ENCODE peak calls at places on chromosome X, in nine cellular contexts. One of them, this sample, is unnamed.

GRCh38 chrX:129013574-129013973 is 509.7 kb downstream of the SMARCA1 start:
- DNase-seq in OCI-LY7: peak; percentile 40
- DNase-seq in GM23338: peak; percentile 51
- DNase-seq in HL-60: no peak
- DNase-seq in lower lobe of right lung: no peak
- DNase-seq in adrenal gland: no peak
- DNase-seq in fibroblast of mammary gland: no peak
- DNase-seq in IMR-90: no peak
- DNase-seq in AG09309: no peak
- DNase-seq in this sample: peak; percentile 8

GRCh38 chrX:80879143-80879542 is 69.5 kb upstream of the BRWD3 start:
- DNase-seq in OCI-LY7: no peak
- DNase-seq in GM23338: no peak
- DNase-seq in HL-60: peak; percentile 6
- DNase-seq in lower lobe of right lung: no peak
- DNase-seq in adrenal gland: no peak
- DNase-seq in fibroblast of mammary gland: no peak
- DNase-seq in IMR-90: no peak
- DNase-seq in AG09309: no peak
- DNase-seq in this sample: no peak

GRCh38 chrX:7084841-7085240 is 62.7 kb upstream of the STS start:
- DNase-seq in OCI-LY7: peak; percentile 34
- DNase-seq in GM23338: no peak
- DNase-seq in HL-60: no peak
- DNase-seq in lower lobe of right lung: no peak
- DNase-seq in adrenal gland: no peak
- DNase-seq in fibroblast of mammary gland: no peak
- DNase-seq in IMR-90: no peak
- DNase-seq in AG09309: no peak
- DNase-seq in this sample: no peak

GRCh38 chrX:106692425-106693075 is 34.0 kb upstream of the RNF128 start:
- DNase-seq in OCI-LY7: no peak
- DNase-seq in GM23338: no peak
- DNase-seq in HL-60: no peak
- DNase-seq in lower lobe of right lung: no peak
- DNase-seq in adrenal gland: no peak
- DNase-seq in fibroblast of mammary gland: no peak
- DNase-seq in IMR-90: no peak
- DNase-seq in AG09309: no peak
- DNase-seq in this sample: no peak

GRCh38 chrX:107154787-107155620 is 36.4 kb upstream of the RBM41 start:
- DNase-seq in OCI-LY7: no peak
- DNase-seq in GM23338: no peak
- DNase-seq in HL-60: no peak
- DNase-seq in lower lobe of right lung: no peak
- DNase-seq in adrenal gland: no peak
- DNase-seq in fibroblast of mammary gland: peak; percentile 59
- DNase-seq in IMR-90: peak; percentile 9
- DNase-seq in AG09309: no peak
- DNase-seq in this sample: no peak

GRCh38 chrX:17828156-17828555 is 32.9 kb downstream of the RAI2 start:
- DNase-seq in OCI-LY7: no peak
- DNase-seq in GM23338: no peak
- DNase-seq in HL-60: no peak
- DNase-seq in lower lobe of right lung: no peak
- DNase-seq in adrenal gland: no peak
- DNase-seq in fibroblast of mammary gland: no peak
- DNase-seq in IMR-90: no peak
- DNase-seq in AG09309: no peak
- DNase-seq in this sample: no peak

GRCh38 chrX:384861-385260 is 1.8 kb downstream of the PPP2R3B start:
- DNase-seq in OCI-LY7: no peak
- DNase-seq in GM23338: no peak
- DNase-seq in HL-60: no peak
- DNase-seq in lower lobe of right lung: no peak
- DNase-seq in adrenal gland: no peak
- DNase-seq in fibroblast of mammary gland: no peak
- DNase-seq in IMR-90: no peak
- DNase-seq in AG09309: no peak
- DNase-seq in this sample: no peak

GRCh38 chrX:9133426-9133825 is 99.5 kb upstream of the FAM9B start:
- DNase-seq in OCI-LY7: no peak
- DNase-seq in GM23338: no peak
- DNase-seq in HL-60: no peak
- DNase-seq in lower lobe of right lung: no peak
- DNase-seq in adrenal gland: no peak
- DNase-seq in fibroblast of mammary gland: peak; percentile 45
- DNase-seq in IMR-90: peak; percentile 64
- DNase-seq in AG09309: no peak
- DNase-seq in this sample: no peak

GRCh38 chrX:138886769-138887168 is 175.3 kb upstream of the FGF13 start:
- DNase-seq in OCI-LY7: no peak
- DNase-seq in GM23338: no peak
- DNase-seq in HL-60: no peak
- DNase-seq in lower lobe of right lung: no peak
- DNase-seq in adrenal gland: no peak
- DNase-seq in fibroblast of mammary gland: peak; percentile 47
- DNase-seq in IMR-90: no peak
- DNase-seq in AG09309: no peak
- DNase-seq in this sample: no peak

GRCh38 chrX:75673468-75673867 is 111.6 kb downstream of the MAGEE2 start:
- DNase-seq in OCI-LY7: no peak
- DNase-seq in GM23338: no peak
- DNase-seq in HL-60: no peak
- DNase-seq in lower lobe of right lung: peak; percentile 54
- DNase-seq in adrenal gland: no peak
- DNase-seq in fibroblast of mammary gland: no peak
- DNase-seq in IMR-90: no peak
- DNase-seq in AG09309: no peak
- DNase-seq in this sample: no peak

GRCh38 chrX:115642895-115643530 is 82.0 kb downstream of the PLS3 start:
- DNase-seq in OCI-LY7: peak; percentile 14
- DNase-seq in GM23338: peak; percentile 34
- DNase-seq in HL-60: peak; percentile 35
- DNase-seq in lower lobe of right lung: no peak
- DNase-seq in adrenal gland: no peak
- DNase-seq in fibroblast of mammary gland: peak; percentile 84
- DNase-seq in IMR-90: peak; percentile 77
- DNase-seq in AG09309: peak; percentile 48
- DNase-seq in this sample: peak; percentile 27

GRCh38 chrX:154374361-154375155 is at the start of gene FLNA:
- DNase-seq in OCI-LY7: no peak
- DNase-seq in GM23338: peak; percentile 69
- DNase-seq in HL-60: no peak
- DNase-seq in lower lobe of right lung: no peak
- DNase-seq in adrenal gland: no peak
- DNase-seq in fibroblast of mammary gland: no peak
- DNase-seq in IMR-90: no peak
- DNase-seq in AG09309: no peak
- DNase-seq in this sample: peak; percentile 80

GRCh38 chrX:105975382-105975781 is 63.1 kb downstream of the SERPINA7 start:
- DNase-seq in OCI-LY7: no peak
- DNase-seq in GM23338: peak; percentile 23
- DNase-seq in HL-60: no peak
- DNase-seq in lower lobe of right lung: no peak
- DNase-seq in adrenal gland: no peak
- DNase-seq in fibroblast of mammary gland: peak; percentile 14
- DNase-seq in IMR-90: peak; percentile 1
- DNase-seq in AG09309: no peak
- DNase-seq in this sample: no peak

GRCh38 chrX:47497274-47497673 is 14.3 kb upstream of the ZNF41 start:
- DNase-seq in OCI-LY7: peak; percentile 23
- DNase-seq in GM23338: no peak
- DNase-seq in HL-60: no peak
- DNase-seq in lower lobe of right lung: no peak
- DNase-seq in adrenal gland: no peak
- DNase-seq in fibroblast of mammary gland: peak; percentile 51
- DNase-seq in IMR-90: peak; percentile 38
- DNase-seq in AG09309: no peak
- DNase-seq in this sample: no peak

GRCh38 chrX:20593402-20593801 is 326.7 kb upstream of the RPS6KA3 start:
- DNase-seq in OCI-LY7: no peak
- DNase-seq in GM23338: no peak
- DNase-seq in HL-60: no peak
- DNase-seq in lower lobe of right lung: no peak
- DNase-seq in adrenal gland: no peak
- DNase-seq in fibroblast of mammary gland: no peak
- DNase-seq in IMR-90: no peak
- DNase-seq in AG09309: no peak
- DNase-seq in this sample: no peak

GRCh38 chrX:53001958-53002357 is 43.6 kb upstream of the FAM156A start:
- DNase-seq in OCI-LY7: no peak
- DNase-seq in GM23338: no peak
- DNase-seq in HL-60: no peak
- DNase-seq in lower lobe of right lung: no peak
- DNase-seq in adrenal gland: no peak
- DNase-seq in fibroblast of mammary gland: no peak
- DNase-seq in IMR-90: no peak
- DNase-seq in AG09309: no peak
- DNase-seq in this sample: no peak

GRCh38 chrX:22628275-22628674 is 355.6 kb downstream of the CBLL2 start:
- DNase-seq in OCI-LY7: no peak
- DNase-seq in GM23338: no peak
- DNase-seq in HL-60: no peak
- DNase-seq in lower lobe of right lung: no peak
- DNase-seq in adrenal gland: no peak
- DNase-seq in fibroblast of mammary gland: no peak
- DNase-seq in IMR-90: no peak
- DNase-seq in AG09309: no peak
- DNase-seq in this sample: no peak

GRCh38 chrX:13110427-13111324 is 66.3 kb upstream of the FAM9C start:
- DNase-seq in OCI-LY7: no peak
- DNase-seq in GM23338: peak; percentile 6
- DNase-seq in HL-60: no peak
- DNase-seq in lower lobe of right lung: no peak
- DNase-seq in adrenal gland: peak; percentile 77
- DNase-seq in fibroblast of mammary gland: peak; percentile 95
- DNase-seq in IMR-90: peak; percentile 92
- DNase-seq in AG09309: peak; percentile 92
- DNase-seq in this sample: no peak

GRCh38 chrX:10939384-10939783 is 171.7 kb upstream of the HCCS start:
- DNase-seq in OCI-LY7: no peak
- DNase-seq in GM23338: no peak
- DNase-seq in HL-60: no peak
- DNase-seq in lower lobe of right lung: no peak
- DNase-seq in adrenal gland: no peak
- DNase-seq in fibroblast of mammary gland: no peak
- DNase-seq in IMR-90: peak; percentile 16
- DNase-seq in AG09309: no peak
- DNase-seq in this sample: no peak

GRCh38 chrX:131289527-131289926 is 421 bp upstream of the IGSF1 start:
- DNase-seq in OCI-LY7: no peak
- DNase-seq in GM23338: no peak
- DNase-seq in HL-60: no peak
- DNase-seq in lower lobe of right lung: no peak
- DNase-seq in adrenal gland: no peak
- DNase-seq in fibroblast of mammary gland: no peak
- DNase-seq in IMR-90: no peak
- DNase-seq in AG09309: no peak
- DNase-seq in this sample: no peak
- H3K4me3 ChIP-seq in OCI-LY7: no peak overlapping the region
- H3K4me3 ChIP-seq in GM23338: peak overlapping the region; percentile 69
- H3K4me3 ChIP-seq in HL-60: no peak overlapping the region
- H3K4me3 ChIP-seq in lower lobe of right lung: no peak overlapping the region
- H3K4me3 ChIP-seq in adrenal gland: no peak overlapping the region
- H3K4me3 ChIP-seq in fibroblast of mammary gland: no peak overlapping the region
- H3K4me3 ChIP-seq in IMR-90: no peak overlapping the region
- H3K4me3 ChIP-seq in AG09309: no peak overlapping the region
- H3K4me3 ChIP-seq in this sample: no peak overlapping the region

DNA sequence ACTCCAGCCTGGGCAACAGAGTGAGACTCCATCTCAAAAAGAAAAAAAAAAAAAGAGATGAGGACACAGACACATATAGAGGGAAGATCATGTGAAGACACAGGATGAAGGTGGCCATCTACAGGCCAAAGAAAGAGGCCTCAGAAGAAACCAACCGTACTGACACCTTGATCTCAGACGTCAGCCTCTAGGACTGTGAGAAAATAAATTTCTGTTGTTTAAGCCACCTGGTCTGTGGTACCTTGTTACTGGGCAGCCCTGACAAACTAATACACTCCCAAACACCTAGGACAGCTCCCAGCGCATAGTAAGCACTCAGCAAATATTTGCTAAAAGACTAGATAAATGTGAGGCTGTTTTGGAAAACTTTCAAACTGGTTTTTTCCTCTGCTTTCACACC is 59.2 kb upstream of the SMIM10 start:
- DNase-seq in OCI-LY7: peak; percentile 9
- DNase-seq in GM23338: no peak
- DNase-seq in HL-60: no peak
- DNase-seq in lower lobe of right lung: no peak
- DNase-seq in adrenal gland: no peak
- DNase-seq in fibroblast of mammary gland: no peak
- DNase-seq in IMR-90: no peak
- DNase-seq in AG09309: no peak
- DNase-seq in this sample: no peak
- TF ChIP-seq CTCF in OCI-LY7: peak; percentile 31
- TF ChIP-seq CTCF in GM23338: no peak
- TF ChIP-seq CTCF in HL-60: no peak
- TF ChIP-seq CTCF in lower lobe of right lung: no peak
- TF ChIP-seq CTCF in adrenal gland: no peak
- TF ChIP-seq CTCF in fibroblast of mammary gland: no peak
- TF ChIP-seq CTCF in IMR-90: no peak
- TF ChIP-seq CTCF in AG09309: no peak
- TF ChIP-seq CTCF in this sample: peak; percentile 11

DNA sequence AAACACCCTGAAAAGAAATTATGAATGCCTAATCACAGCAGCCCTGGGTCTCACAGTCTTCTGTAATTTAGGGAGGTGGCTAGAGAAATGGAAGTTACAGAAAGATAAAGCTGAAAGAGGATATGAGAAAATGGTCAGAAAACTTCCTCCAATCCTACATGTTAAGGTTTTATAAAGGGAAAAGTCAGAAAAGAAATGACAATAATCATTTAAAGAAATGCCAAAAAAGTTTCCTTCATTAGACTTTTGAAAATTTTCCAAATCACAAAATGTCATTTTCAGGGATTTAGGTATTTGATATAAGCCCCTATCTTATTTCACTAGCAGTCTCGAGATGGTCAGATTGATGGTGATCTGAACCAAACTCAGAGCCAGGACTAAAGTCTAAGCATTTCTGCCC is 276.2 kb downstream of the CHIC1 start:
- DNase-seq in OCI-LY7: no peak
- DNase-seq in GM23338: no peak
- DNase-seq in HL-60: no peak
- DNase-seq in lower lobe of right lung: no peak
- DNase-seq in adrenal gland: no peak
- DNase-seq in fibroblast of mammary gland: no peak
- DNase-seq in IMR-90: no peak
- DNase-seq in AG09309: no peak
- DNase-seq in this sample: no peak
- H3K4me3 ChIP-seq in OCI-LY7: no peak overlapping the region
- H3K4me3 ChIP-seq in GM23338: no peak overlapping the region
- H3K4me3 ChIP-seq in HL-60: no peak overlapping the region
- H3K4me3 ChIP-seq in lower lobe of right lung: no peak overlapping the region
- H3K4me3 ChIP-seq in adrenal gland: no peak overlapping the region
- H3K4me3 ChIP-seq in fibroblast of mammary gland: no peak overlapping the region
- H3K4me3 ChIP-seq in IMR-90: no peak overlapping the region
- H3K4me3 ChIP-seq in AG09309: no peak overlapping the region
- H3K4me3 ChIP-seq in this sample: no peak overlapping the region

DNA sequence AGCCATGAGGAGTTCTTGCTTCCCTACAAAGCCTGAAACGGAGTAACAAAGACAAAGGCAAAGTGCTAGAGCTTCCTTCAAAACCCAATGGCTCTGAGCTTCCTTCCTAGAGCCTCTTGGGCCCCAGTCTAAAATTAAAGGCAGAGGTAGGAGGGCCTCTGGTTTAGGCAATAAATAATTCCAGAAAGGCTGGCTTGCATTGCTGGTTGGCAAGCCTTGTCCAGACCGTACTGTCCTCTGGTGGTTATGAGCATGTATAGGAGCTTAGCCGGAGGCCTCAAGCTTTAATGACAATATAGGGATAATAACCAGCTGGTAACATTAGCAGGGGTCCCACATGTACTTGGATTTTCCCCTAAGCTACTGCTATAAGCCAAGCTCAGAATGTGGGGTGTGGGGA is 237.3 kb downstream of the AR start:
- DNase-seq in OCI-LY7: no peak
- DNase-seq in GM23338: no peak
- DNase-seq in HL-60: no peak
- DNase-seq in lower lobe of right lung: no peak
- DNase-seq in adrenal gland: peak; percentile 43
- DNase-seq in fibroblast of mammary gland: peak; percentile 63
- DNase-seq in IMR-90: no peak
- DNase-seq in AG09309: no peak
- DNase-seq in this sample: no peak
- TF ChIP-seq CTCF in OCI-LY7: no peak
- TF ChIP-seq CTCF in GM23338: no peak
- TF ChIP-seq CTCF in HL-60: peak; percentile 6
- TF ChIP-seq CTCF in lower lobe of right lung: peak; percentile 24
- TF ChIP-seq CTCF in adrenal gland: peak; percentile 24
- TF ChIP-seq CTCF in fibroblast of mammary gland: peak; percentile 55
- TF ChIP-seq CTCF in IMR-90: no peak
- TF ChIP-seq CTCF in AG09309: peak; percentile 52
- TF ChIP-seq CTCF in this sample: no peak

This sample was measured in WERI-Rb-1.